ENCODE peak calls at places on chromosomes 2 and 18, in nine cellular contexts. One of them, this sample, is unnamed.

GRCh38 chr2:216632321-216632951 is 784 bp upstream of the IGFBP2 start:
- DNase-seq in Calu3: peak
- DNase-seq in iris pigment epithelial cell: no peak
- DNase-seq in activated CD4-positive, alpha-beta T cell treated with anti-CD3 and anti-CD28 coated beads, Interleukin-2, amount 50 U/mL, for 1 hour: no peak
- DNase-seq in kidney: no peak
- DNase-seq in heart left ventricle: no peak
- DNase-seq in hippocampal formation: no peak
- DNase-seq in AG04450: no peak
- DNase-seq in stimulated activated CD4-positive, alpha-beta T cell treated with anti-CD3 and anti-CD28 coated beads, TNF-alpha, amount 100 ng/mL, for 24 hours: no peak
- DNase-seq in this sample: no peak

GRCh38 chr2:160402997-160403979 is 90.3 kb downstream of the RBMS1 start:
- DNase-seq in Calu3: no peak
- DNase-seq in iris pigment epithelial cell: peak
- DNase-seq in activated CD4-positive, alpha-beta T cell treated with anti-CD3 and anti-CD28 coated beads, Interleukin-2, amount 50 U/mL, for 1 hour: no peak
- DNase-seq in kidney: no peak
- DNase-seq in heart left ventricle: no peak
- DNase-seq in hippocampal formation: no peak
- DNase-seq in AG04450: no peak
- DNase-seq in stimulated activated CD4-positive, alpha-beta T cell treated with anti-CD3 and anti-CD28 coated beads, TNF-alpha, amount 100 ng/mL, for 24 hours: no peak
- DNase-seq in this sample: no peak

GRCh38 chr2:181189932-181190331 is 209.5 kb downstream of the UBE2E3 start:
- DNase-seq in Calu3: no peak
- DNase-seq in iris pigment epithelial cell: no peak
- DNase-seq in activated CD4-positive, alpha-beta T cell treated with anti-CD3 and anti-CD28 coated beads, Interleukin-2, amount 50 U/mL, for 1 hour: no peak
- DNase-seq in kidney: no peak
- DNase-seq in heart left ventricle: no peak
- DNase-seq in hippocampal formation: no peak
- DNase-seq in AG04450: no peak
- DNase-seq in stimulated activated CD4-positive, alpha-beta T cell treated with anti-CD3 and anti-CD28 coated beads, TNF-alpha, amount 100 ng/mL, for 24 hours: no peak
- DNase-seq in this sample: no peak

GRCh38 chr2:15706986-15707632 is 115.4 kb downstream of the DDX1 start:
- DNase-seq in Calu3: no peak
- DNase-seq in iris pigment epithelial cell: no peak
- DNase-seq in activated CD4-positive, alpha-beta T cell treated with anti-CD3 and anti-CD28 coated beads, Interleukin-2, amount 50 U/mL, for 1 hour: no peak
- DNase-seq in kidney: no peak
- DNase-seq in heart left ventricle: no peak
- DNase-seq in hippocampal formation: no peak
- DNase-seq in AG04450: no peak
- DNase-seq in stimulated activated CD4-positive, alpha-beta T cell treated with anti-CD3 and anti-CD28 coated beads, TNF-alpha, amount 100 ng/mL, for 24 hours: no peak
- DNase-seq in this sample: no peak

GRCh38 chr2:112173646-112174319 is 35.6 kb downstream of the FBLN7 start:
- DNase-seq in Calu3: no peak
- DNase-seq in iris pigment epithelial cell: no peak
- DNase-seq in activated CD4-positive, alpha-beta T cell treated with anti-CD3 and anti-CD28 coated beads, Interleukin-2, amount 50 U/mL, for 1 hour: no peak
- DNase-seq in kidney: no peak
- DNase-seq in heart left ventricle: no peak
- DNase-seq in hippocampal formation: no peak
- DNase-seq in AG04450: no peak
- DNase-seq in stimulated activated CD4-positive, alpha-beta T cell treated with anti-CD3 and anti-CD28 coated beads, TNF-alpha, amount 100 ng/mL, for 24 hours: no peak
- DNase-seq in this sample: no peak

GRCh38 chr2:182941939-182942338 is 75.5 kb upstream of the FRZB start:
- DNase-seq in Calu3: no peak
- DNase-seq in iris pigment epithelial cell: peak
- DNase-seq in activated CD4-positive, alpha-beta T cell treated with anti-CD3 and anti-CD28 coated beads, Interleukin-2, amount 50 U/mL, for 1 hour: no peak
- DNase-seq in kidney: no peak
- DNase-seq in heart left ventricle: no peak
- DNase-seq in hippocampal formation: no peak
- DNase-seq in AG04450: peak
- DNase-seq in stimulated activated CD4-positive, alpha-beta T cell treated with anti-CD3 and anti-CD28 coated beads, TNF-alpha, amount 100 ng/mL, for 24 hours: no peak
- DNase-seq in this sample: no peak

GRCh38 chr2:72979896-72980295 is 62.6 kb downstream of the EMX1 start:
- DNase-seq in Calu3: no peak
- DNase-seq in iris pigment epithelial cell: no peak
- DNase-seq in activated CD4-positive, alpha-beta T cell treated with anti-CD3 and anti-CD28 coated beads, Interleukin-2, amount 50 U/mL, for 1 hour: no peak
- DNase-seq in kidney: peak
- DNase-seq in heart left ventricle: peak
- DNase-seq in hippocampal formation: no peak
- DNase-seq in AG04450: no peak
- DNase-seq in stimulated activated CD4-positive, alpha-beta T cell treated with anti-CD3 and anti-CD28 coated beads, TNF-alpha, amount 100 ng/mL, for 24 hours: no peak
- DNase-seq in this sample: no peak

GRCh38 chr2:44753552-44754285 is 187.8 kb upstream of the SIX3 start:
- DNase-seq in Calu3: no peak
- DNase-seq in iris pigment epithelial cell: no peak
- DNase-seq in activated CD4-positive, alpha-beta T cell treated with anti-CD3 and anti-CD28 coated beads, Interleukin-2, amount 50 U/mL, for 1 hour: no peak
- DNase-seq in kidney: no peak
- DNase-seq in heart left ventricle: no peak
- DNase-seq in hippocampal formation: no peak
- DNase-seq in AG04450: no peak
- DNase-seq in stimulated activated CD4-positive, alpha-beta T cell treated with anti-CD3 and anti-CD28 coated beads, TNF-alpha, amount 100 ng/mL, for 24 hours: no peak
- DNase-seq in this sample: no peak

GRCh38 chr2:96317584-96317997 is 7.5 kb upstream of the ITPRIPL1 start:
- DNase-seq in Calu3: no peak
- DNase-seq in iris pigment epithelial cell: no peak
- DNase-seq in activated CD4-positive, alpha-beta T cell treated with anti-CD3 and anti-CD28 coated beads, Interleukin-2, amount 50 U/mL, for 1 hour: no peak
- DNase-seq in kidney: no peak
- DNase-seq in heart left ventricle: no peak
- DNase-seq in hippocampal formation: no peak
- DNase-seq in AG04450: no peak
- DNase-seq in stimulated activated CD4-positive, alpha-beta T cell treated with anti-CD3 and anti-CD28 coated beads, TNF-alpha, amount 100 ng/mL, for 24 hours: no peak
- DNase-seq in this sample: no peak

GRCh38 chr2:128280901-128281321 is 37.8 kb downstream of the HS6ST1 start:
- DNase-seq in Calu3: no peak
- DNase-seq in iris pigment epithelial cell: no peak
- DNase-seq in activated CD4-positive, alpha-beta T cell treated with anti-CD3 and anti-CD28 coated beads, Interleukin-2, amount 50 U/mL, for 1 hour: no peak
- DNase-seq in kidney: peak
- DNase-seq in heart left ventricle: peak
- DNase-seq in hippocampal formation: no peak
- DNase-seq in AG04450: no peak
- DNase-seq in stimulated activated CD4-positive, alpha-beta T cell treated with anti-CD3 and anti-CD28 coated beads, TNF-alpha, amount 100 ng/mL, for 24 hours: no peak
- DNase-seq in this sample: no peak

GRCh38 chr2:201450910-201451329 is 338 bp downstream of the TRAK2 start:
- DNase-seq in Calu3: no peak
- DNase-seq in iris pigment epithelial cell: no peak
- DNase-seq in activated CD4-positive, alpha-beta T cell treated with anti-CD3 and anti-CD28 coated beads, Interleukin-2, amount 50 U/mL, for 1 hour: no peak
- DNase-seq in kidney: no peak
- DNase-seq in heart left ventricle: no peak
- DNase-seq in hippocampal formation: no peak
- DNase-seq in AG04450: no peak
- DNase-seq in stimulated activated CD4-positive, alpha-beta T cell treated with anti-CD3 and anti-CD28 coated beads, TNF-alpha, amount 100 ng/mL, for 24 hours: no peak
- DNase-seq in this sample: no peak

GRCh38 chr2:126792993-126793392 is 105.7 kb upstream of the TEX51 start:
- DNase-seq in Calu3: no peak
- DNase-seq in iris pigment epithelial cell: no peak
- DNase-seq in activated CD4-positive, alpha-beta T cell treated with anti-CD3 and anti-CD28 coated beads, Interleukin-2, amount 50 U/mL, for 1 hour: no peak
- DNase-seq in kidney: no peak
- DNase-seq in heart left ventricle: no peak
- DNase-seq in hippocampal formation: no peak
- DNase-seq in AG04450: no peak
- DNase-seq in stimulated activated CD4-positive, alpha-beta T cell treated with anti-CD3 and anti-CD28 coated beads, TNF-alpha, amount 100 ng/mL, for 24 hours: no peak
- DNase-seq in this sample: no peak

GRCh38 chr2:45541450-45541849 is 69.6 kb downstream of the SRBD1 start:
- DNase-seq in Calu3: no peak
- DNase-seq in iris pigment epithelial cell: no peak
- DNase-seq in activated CD4-positive, alpha-beta T cell treated with anti-CD3 and anti-CD28 coated beads, Interleukin-2, amount 50 U/mL, for 1 hour: no peak
- DNase-seq in kidney: peak
- DNase-seq in heart left ventricle: no peak
- DNase-seq in hippocampal formation: no peak
- DNase-seq in AG04450: no peak
- DNase-seq in stimulated activated CD4-positive, alpha-beta T cell treated with anti-CD3 and anti-CD28 coated beads, TNF-alpha, amount 100 ng/mL, for 24 hours: no peak
- DNase-seq in this sample: no peak

GRCh38 chr2:182245963-182246362 is 180.9 kb downstream of the PDE1A start:
- DNase-seq in Calu3: no peak
- DNase-seq in iris pigment epithelial cell: no peak
- DNase-seq in activated CD4-positive, alpha-beta T cell treated with anti-CD3 and anti-CD28 coated beads, Interleukin-2, amount 50 U/mL, for 1 hour: no peak
- DNase-seq in kidney: no peak
- DNase-seq in heart left ventricle: no peak
- DNase-seq in hippocampal formation: no peak
- DNase-seq in AG04450: no peak
- DNase-seq in stimulated activated CD4-positive, alpha-beta T cell treated with anti-CD3 and anti-CD28 coated beads, TNF-alpha, amount 100 ng/mL, for 24 hours: no peak
- DNase-seq in this sample: no peak

GRCh38 chr2:133561045-133561852 is 7.0 kb downstream of the NCKAP5 start:
- DNase-seq in Calu3: peak
- DNase-seq in iris pigment epithelial cell: peak
- DNase-seq in activated CD4-positive, alpha-beta T cell treated with anti-CD3 and anti-CD28 coated beads, Interleukin-2, amount 50 U/mL, for 1 hour: no peak
- DNase-seq in kidney: no peak
- DNase-seq in heart left ventricle: no peak
- DNase-seq in hippocampal formation: peak
- DNase-seq in AG04450: peak
- DNase-seq in stimulated activated CD4-positive, alpha-beta T cell treated with anti-CD3 and anti-CD28 coated beads, TNF-alpha, amount 100 ng/mL, for 24 hours: no peak
- DNase-seq in this sample: no peak

GRCh38 chr18:63199743-63200241 is 119.8 kb downstream of the BCL2 start:
- DNase-seq in Calu3: no peak
- DNase-seq in iris pigment epithelial cell: no peak
- DNase-seq in activated CD4-positive, alpha-beta T cell treated with anti-CD3 and anti-CD28 coated beads, Interleukin-2, amount 50 U/mL, for 1 hour: peak
- DNase-seq in kidney: no peak
- DNase-seq in heart left ventricle: no peak
- DNase-seq in hippocampal formation: no peak
- DNase-seq in AG04450: no peak
- DNase-seq in stimulated activated CD4-positive, alpha-beta T cell treated with anti-CD3 and anti-CD28 coated beads, TNF-alpha, amount 100 ng/mL, for 24 hours: no peak
- DNase-seq in this sample: no peak

GRCh38 chr2:151410485-151410833 is 757 bp downstream of the RIF1 start:
- DNase-seq in Calu3: peak
- DNase-seq in iris pigment epithelial cell: peak
- DNase-seq in activated CD4-positive, alpha-beta T cell treated with anti-CD3 and anti-CD28 coated beads, Interleukin-2, amount 50 U/mL, for 1 hour: peak
- DNase-seq in kidney: no peak
- DNase-seq in heart left ventricle: peak
- DNase-seq in hippocampal formation: no peak
- DNase-seq in AG04450: no peak
- DNase-seq in stimulated activated CD4-positive, alpha-beta T cell treated with anti-CD3 and anti-CD28 coated beads, TNF-alpha, amount 100 ng/mL, for 24 hours: peak
- DNase-seq in this sample: peak

GRCh38 chr18:78814766-78815165 is 164.9 kb upstream of the SALL3 start:
- DNase-seq in Calu3: no peak
- DNase-seq in iris pigment epithelial cell: no peak
- DNase-seq in activated CD4-positive, alpha-beta T cell treated with anti-CD3 and anti-CD28 coated beads, Interleukin-2, amount 50 U/mL, for 1 hour: no peak
- DNase-seq in kidney: no peak
- DNase-seq in heart left ventricle: no peak
- DNase-seq in hippocampal formation: no peak
- DNase-seq in AG04450: no peak
- DNase-seq in stimulated activated CD4-positive, alpha-beta T cell treated with anti-CD3 and anti-CD28 coated beads, TNF-alpha, amount 100 ng/mL, for 24 hours: no peak
- DNase-seq in this sample: no peak

GRCh38 chr2:74833418-74834233 is at the start of gene HK2:
- DNase-seq in Calu3: peak
- DNase-seq in iris pigment epithelial cell: peak
- DNase-seq in activated CD4-positive, alpha-beta T cell treated with anti-CD3 and anti-CD28 coated beads, Interleukin-2, amount 50 U/mL, for 1 hour: peak
- DNase-seq in kidney: peak
- DNase-seq in heart left ventricle: peak
- DNase-seq in hippocampal formation: peak
- DNase-seq in AG04450: no peak
- DNase-seq in stimulated activated CD4-positive, alpha-beta T cell treated with anti-CD3 and anti-CD28 coated beads, TNF-alpha, amount 100 ng/mL, for 24 hours: peak
- DNase-seq in this sample: peak

GRCh38 chr18:22337311-22337710 is 80.4 kb downstream of the CTAGE1 start:
- DNase-seq in Calu3: no peak
- DNase-seq in iris pigment epithelial cell: no peak
- DNase-seq in activated CD4-positive, alpha-beta T cell treated with anti-CD3 and anti-CD28 coated beads, Interleukin-2, amount 50 U/mL, for 1 hour: no peak
- DNase-seq in kidney: peak
- DNase-seq in heart left ventricle: no peak
- DNase-seq in hippocampal formation: no peak
- DNase-seq in AG04450: no peak
- DNase-seq in stimulated activated CD4-positive, alpha-beta T cell treated with anti-CD3 and anti-CD28 coated beads, TNF-alpha, amount 100 ng/mL, for 24 hours: no peak
- DNase-seq in this sample: no peak

GRCh38 chr2:44564752-44565151 is 203.0 kb downstream of the CAMKMT start:
- DNase-seq in Calu3: no peak
- DNase-seq in iris pigment epithelial cell: no peak
- DNase-seq in activated CD4-positive, alpha-beta T cell treated with anti-CD3 and anti-CD28 coated beads, Interleukin-2, amount 50 U/mL, for 1 hour: no peak
- DNase-seq in kidney: no peak
- DNase-seq in heart left ventricle: no peak
- DNase-seq in hippocampal formation: no peak
- DNase-seq in AG04450: no peak
- DNase-seq in stimulated activated CD4-positive, alpha-beta T cell treated with anti-CD3 and anti-CD28 coated beads, TNF-alpha, amount 100 ng/mL, for 24 hours: no peak
- DNase-seq in this sample: no peak

GRCh38 chr2:13996527-13996926 is 636.0 kb upstream of the LRATD1 start:
- DNase-seq in Calu3: no peak
- DNase-seq in iris pigment epithelial cell: no peak
- DNase-seq in activated CD4-positive, alpha-beta T cell treated with anti-CD3 and anti-CD28 coated beads, Interleukin-2, amount 50 U/mL, for 1 hour: no peak
- DNase-seq in kidney: no peak
- DNase-seq in heart left ventricle: no peak
- DNase-seq in hippocampal formation: no peak
- DNase-seq in AG04450: no peak
- DNase-seq in stimulated activated CD4-positive, alpha-beta T cell treated with anti-CD3 and anti-CD28 coated beads, TNF-alpha, amount 100 ng/mL, for 24 hours: no peak
- DNase-seq in this sample: no peak

GRCh38 chr18:58438984-58439311 is 189.9 kb downstream of the ALPK2 start:
- DNase-seq in Calu3: no peak
- DNase-seq in iris pigment epithelial cell: no peak
- DNase-seq in activated CD4-positive, alpha-beta T cell treated with anti-CD3 and anti-CD28 coated beads, Interleukin-2, amount 50 U/mL, for 1 hour: no peak
- DNase-seq in kidney: no peak
- DNase-seq in heart left ventricle: no peak
- DNase-seq in hippocampal formation: no peak
- DNase-seq in AG04450: no peak
- DNase-seq in stimulated activated CD4-positive, alpha-beta T cell treated with anti-CD3 and anti-CD28 coated beads, TNF-alpha, amount 100 ng/mL, for 24 hours: no peak
- DNase-seq in this sample: no peak

GRCh38 chr2:188695953-188696352 is 278.2 kb upstream of the COL3A1 start:
- DNase-seq in Calu3: no peak
- DNase-seq in iris pigment epithelial cell: peak
- DNase-seq in activated CD4-positive, alpha-beta T cell treated with anti-CD3 and anti-CD28 coated beads, Interleukin-2, amount 50 U/mL, for 1 hour: no peak
- DNase-seq in kidney: no peak
- DNase-seq in heart left ventricle: no peak
- DNase-seq in hippocampal formation: no peak
- DNase-seq in AG04450: peak
- DNase-seq in stimulated activated CD4-positive, alpha-beta T cell treated with anti-CD3 and anti-CD28 coated beads, TNF-alpha, amount 100 ng/mL, for 24 hours: no peak
- DNase-seq in this sample: no peak

GRCh38 chr2:45293182-45293581 is 283.9 kb upstream of the SIX2 start:
- DNase-seq in Calu3: no peak
- DNase-seq in iris pigment epithelial cell: peak
- DNase-seq in activated CD4-positive, alpha-beta T cell treated with anti-CD3 and anti-CD28 coated beads, Interleukin-2, amount 50 U/mL, for 1 hour: no peak
- DNase-seq in kidney: no peak
- DNase-seq in heart left ventricle: no peak
- DNase-seq in hippocampal formation: no peak
- DNase-seq in AG04450: no peak
- DNase-seq in stimulated activated CD4-positive, alpha-beta T cell treated with anti-CD3 and anti-CD28 coated beads, TNF-alpha, amount 100 ng/mL, for 24 hours: no peak
- DNase-seq in this sample: no peak

GRCh38 chr2:46643951-46644350 is 164.6 kb downstream of the TMEM247 start:
- DNase-seq in Calu3: peak
- DNase-seq in iris pigment epithelial cell: peak
- DNase-seq in activated CD4-positive, alpha-beta T cell treated with anti-CD3 and anti-CD28 coated beads, Interleukin-2, amount 50 U/mL, for 1 hour: no peak
- DNase-seq in kidney: no peak
- DNase-seq in heart left ventricle: no peak
- DNase-seq in hippocampal formation: no peak
- DNase-seq in AG04450: no peak
- DNase-seq in stimulated activated CD4-positive, alpha-beta T cell treated with anti-CD3 and anti-CD28 coated beads, TNF-alpha, amount 100 ng/mL, for 24 hours: no peak
- DNase-seq in this sample: no peak

GRCh38 chr2:186848873-186849578 is at the start of gene ZSWIM2:
- DNase-seq in Calu3: no peak
- DNase-seq in iris pigment epithelial cell: peak
- DNase-seq in activated CD4-positive, alpha-beta T cell treated with anti-CD3 and anti-CD28 coated beads, Interleukin-2, amount 50 U/mL, for 1 hour: no peak
- DNase-seq in kidney: peak
- DNase-seq in heart left ventricle: peak
- DNase-seq in hippocampal formation: no peak
- DNase-seq in AG04450: peak
- DNase-seq in stimulated activated CD4-positive, alpha-beta T cell treated with anti-CD3 and anti-CD28 coated beads, TNF-alpha, amount 100 ng/mL, for 24 hours: no peak
- DNase-seq in this sample: peak

GRCh38 chr2:33848486-33848885 is 249.4 kb upstream of the FAM98A start:
- DNase-seq in Calu3: no peak
- DNase-seq in iris pigment epithelial cell: peak
- DNase-seq in activated CD4-positive, alpha-beta T cell treated with anti-CD3 and anti-CD28 coated beads, Interleukin-2, amount 50 U/mL, for 1 hour: no peak
- DNase-seq in kidney: no peak
- DNase-seq in heart left ventricle: no peak
- DNase-seq in hippocampal formation: no peak
- DNase-seq in AG04450: peak
- DNase-seq in stimulated activated CD4-positive, alpha-beta T cell treated with anti-CD3 and anti-CD28 coated beads, TNF-alpha, amount 100 ng/mL, for 24 hours: no peak
- DNase-seq in this sample: no peak

GRCh38 chr2:191593622-191594416 is 84.1 kb upstream of the NABP1 start:
- DNase-seq in Calu3: peak
- DNase-seq in iris pigment epithelial cell: peak
- DNase-seq in activated CD4-positive, alpha-beta T cell treated with anti-CD3 and anti-CD28 coated beads, Interleukin-2, amount 50 U/mL, for 1 hour: no peak
- DNase-seq in kidney: no peak
- DNase-seq in heart left ventricle: no peak
- DNase-seq in hippocampal formation: no peak
- DNase-seq in AG04450: no peak
- DNase-seq in stimulated activated CD4-positive, alpha-beta T cell treated with anti-CD3 and anti-CD28 coated beads, TNF-alpha, amount 100 ng/mL, for 24 hours: no peak
- DNase-seq in this sample: no peak

GRCh38 chr2:120758181-120759048 is 22.7 kb downstream of the GLI2 start:
- DNase-seq in Calu3: no peak
- DNase-seq in iris pigment epithelial cell: peak
- DNase-seq in activated CD4-positive, alpha-beta T cell treated with anti-CD3 and anti-CD28 coated beads, Interleukin-2, amount 50 U/mL, for 1 hour: no peak
- DNase-seq in kidney: peak
- DNase-seq in heart left ventricle: peak
- DNase-seq in hippocampal formation: peak
- DNase-seq in AG04450: peak
- DNase-seq in stimulated activated CD4-positive, alpha-beta T cell treated with anti-CD3 and anti-CD28 coated beads, TNF-alpha, amount 100 ng/mL, for 24 hours: no peak
- DNase-seq in this sample: no peak

GRCh38 chr18:25052426-25052825 is 299.5 kb downstream of the ZNF521 start:
- DNase-seq in Calu3: no peak
- DNase-seq in iris pigment epithelial cell: no peak
- DNase-seq in activated CD4-positive, alpha-beta T cell treated with anti-CD3 and anti-CD28 coated beads, Interleukin-2, amount 50 U/mL, for 1 hour: no peak
- DNase-seq in kidney: no peak
- DNase-seq in heart left ventricle: no peak
- DNase-seq in hippocampal formation: no peak
- DNase-seq in AG04450: no peak
- DNase-seq in stimulated activated CD4-positive, alpha-beta T cell treated with anti-CD3 and anti-CD28 coated beads, TNF-alpha, amount 100 ng/mL, for 24 hours: no peak
- DNase-seq in this sample: no peak